ENCODE peak calls at places on chromosomes 13 and 19, in nine cellular contexts. A is uterus, J is adrenal gland, I is suprapubic skin, K is ovary, Z is stomach, U is IMR-90, H is transverse colon, B is body of pancreas. E is an unnamed sample.

GRCh38 chr13:40786568-40786996 is 2.8 kb upstream of the SLC25A15 start:
- DNase-seq in J (no peak), I (peak; percentile 45), H (no peak), A (no peak), B (no peak), U (peak; percentile 61), Z (no peak), K (no peak), E (no peak)

GRCh38 chr19:40217027-40217810 is 965 bp downstream of the TTC9B start:
- DNase-seq in H (peak; percentile 71), B (peak; percentile 78), Z (peak; percentile 65), A (no peak), U (no peak), K (no peak), I (no peak), J (no peak), E (no peak)

GRCh38 chr13:39322836-39323585 is 280.0 kb downstream of the LHFPL6 start:
- DNase-seq in K (no peak), A (no peak), J (no peak), H (no peak), Z (no peak), B (no peak), U (no peak), I (no peak), E (no peak)

GRCh38 chr13:114099191-114099590 is 33.2 kb downstream of the RASA3 start:
- DNase-seq in B (no peak), J (peak; percentile 65), K (peak; percentile 55), H (peak; percentile 60), U (peak; percentile 93), I (peak; percentile 85), A (peak; percentile 72), Z (no peak), E (peak; percentile 91)

GRCh38 chr19:4304509-4305252 is at the start of gene FSD1:
- DNase-seq in U (peak; percentile 40), H (no peak), K (peak; percentile 51), A (no peak), I (no peak), Z (no peak), J (no peak), B (no peak), E (no peak)

GRCh38 chr19:4067396-4068057 is 828 bp upstream of the ZBTB7A start:
- DNase-seq in B (no peak), K (peak; percentile 67), Z (no peak), J (no peak), I (no peak), H (no peak), U (no peak), A (no peak), E (no peak)

GRCh38 chr19:48644839-48645651 is 942 bp downstream of the CA11 start:
- DNase-seq in Z (peak; percentile 83), U (peak; percentile 65), J (peak; percentile 86), B (peak; percentile 80), H (peak; percentile 78), I (no peak), K (peak; percentile 83), A (peak; percentile 89), E (peak; percentile 93)

GRCh38 chr13:46575843-46576242 is 22.9 kb downstream of the LRCH1 start:
- DNase-seq in K (no peak), J (peak; percentile 38), H (no peak), A (no peak), Z (no peak), B (no peak), U (peak; percentile 89), I (no peak), E (no peak)

GRCh38 chr13:110244096-110244830 is 62.7 kb downstream of the COL4A1 start:
- DNase-seq in J (peak; percentile 14), I (no peak), Z (no peak), H (no peak), K (no peak), U (peak; percentile 42), B (no peak), A (peak; percentile 37), E (no peak)

GRCh38 chr13:95607363-95607762 is 37.1 kb downstream of the DZIP1 start:
- DNase-seq in B (no peak), I (no peak), A (no peak), U (peak; percentile 64), Z (no peak), H (no peak), K (no peak), J (no peak), E (no peak)

GRCh38 chr19:10617409-10618121 is 7.8 kb upstream of the SLC44A2 start:
- DNase-seq in Z (no peak), A (no peak), J (no peak), H (no peak), B (no peak), U (peak; percentile 89), I (no peak), K (no peak), E (no peak)

GRCh38 chr13:30696278-30697176 is 38.8 kb upstream of the ALOX5AP start:
- DNase-seq in J (peak; percentile 52), H (peak; percentile 25), K (no peak), I (no peak), Z (no peak), B (no peak), A (no peak), U (peak; percentile 36), E (no peak)

GRCh38 chr13:36981156-36981743 is 17.9 kb downstream of the ALG5 start:
- DNase-seq in K (no peak), Z (no peak), B (no peak), I (no peak), H (no peak), J (no peak), U (peak; percentile 79), A (no peak), E (no peak)

GRCh38 chr19:35276706-35277281 is 5.5 kb upstream of the HAMP start:
- DNase-seq in A (no peak), Z (no peak), K (no peak), J (no peak), H (no peak), I (no peak), U (no peak), B (no peak), E (no peak)

GRCh38 chr13:113936166-113936565 is 37.7 kb downstream of the C13orf46 start:
- DNase-seq in I (no peak), K (peak; percentile 25), H (no peak), J (no peak), U (no peak), A (no peak), B (no peak), Z (no peak), E (peak; percentile 52)

GRCh38 chr13:108807841-108808240 is 178.4 kb downstream of the MYO16 start:
- DNase-seq in I (no peak), Z (no peak), B (no peak), J (no peak), A (no peak), H (no peak), U (peak; percentile 55), K (no peak), E (no peak)

GRCh38 chr19:1822210-1822609 is 10.1 kb upstream of the ATP8B3 start:
- DNase-seq in Z (no peak), B (no peak), J (peak; percentile 75), U (no peak), K (no peak), I (no peak), A (no peak), H (no peak), E (no peak)
- TF ChIP-seq POLR2A in Z (no peak), B (no peak), J (peak; percentile 46), U (no peak), K (no peak), I (no peak), A (no peak), H (no peak), E (no peak)

DNA sequence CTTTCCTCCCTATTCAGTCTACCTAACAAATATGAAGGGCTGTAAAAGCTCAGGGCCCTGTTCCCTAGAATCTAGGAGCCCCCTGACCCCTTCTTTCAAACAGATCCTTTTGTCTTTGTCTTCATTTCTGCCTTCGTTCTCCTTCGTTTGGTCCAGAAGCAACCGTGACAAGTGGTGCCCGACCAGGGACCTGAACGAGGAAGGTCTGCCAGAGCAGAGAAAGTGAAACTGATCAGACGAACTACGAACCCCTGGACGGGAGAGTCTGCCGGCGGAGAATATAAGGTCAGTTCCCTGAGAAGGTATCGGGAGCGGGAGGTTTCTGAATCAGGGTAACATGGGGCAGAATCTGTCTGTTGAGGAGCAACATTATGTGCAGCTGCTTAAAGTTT is 751 bp downstream of the ERVK3-1 start:
- DNase-seq in I (no peak), H (peak; percentile 11), U (no peak), J (no peak), Z (no peak), K (no peak), B (no peak), A (no peak), E (no peak)
- H3K27ac ChIP-seq in I (peak overlapping the region; percentile 86), H (peak overlapping the region; percentile 90), U (no peak overlapping the region), J (peak overlapping the region; percentile 76), Z (peak overlapping the region; percentile 93), K (no peak overlapping the region), B (no peak overlapping the region), A (peak overlapping the region; percentile 74), E (peak overlapping the region; percentile 93)

GRCh38 chr13:45331981-45332830 is 8.8 kb downstream of the TPT1 start:
- DNase-seq in U (peak; percentile 88), H (no peak), J (peak; percentile 73), I (no peak), Z (no peak), K (no peak), A (no peak), B (no peak), E (no peak)
- TF ChIP-seq POLR2A in U (peak; percentile 55), H (no peak), J (no peak), I (no peak), Z (no peak), K (no peak), A (no peak), B (no peak), E (no peak)

GRCh38 chr19:13013649-13014048 is 18.4 kb downstream of the NFIX start:
- DNase-seq in Z (no peak), U (no peak), K (peak; percentile 60), J (no peak), A (no peak), I (no peak), B (no peak), H (no peak), E (no peak)

GRCh38 chr19:13014101-13014920 is 19.0 kb downstream of the NFIX start:
- DNase-seq in J (no peak), A (peak; percentile 59), Z (no peak), B (no peak), I (no peak), U (no peak), K (peak; percentile 78), H (no peak), E (no peak)

GRCh38 chr19:13015361-13016231 is 20.3 kb downstream of the NFIX start:
- DNase-seq in A (peak; percentile 39), I (no peak), K (peak; percentile 50), H (no peak), J (no peak), U (peak; percentile 33), Z (no peak), B (no peak), E (no peak)

GRCh38 chr19:13016245-13016627 is 21.0 kb downstream of the NFIX start:
- DNase-seq in A (no peak), U (no peak), Z (no peak), I (no peak), B (no peak), K (no peak), H (no peak), J (no peak), E (no peak)

DNA sequence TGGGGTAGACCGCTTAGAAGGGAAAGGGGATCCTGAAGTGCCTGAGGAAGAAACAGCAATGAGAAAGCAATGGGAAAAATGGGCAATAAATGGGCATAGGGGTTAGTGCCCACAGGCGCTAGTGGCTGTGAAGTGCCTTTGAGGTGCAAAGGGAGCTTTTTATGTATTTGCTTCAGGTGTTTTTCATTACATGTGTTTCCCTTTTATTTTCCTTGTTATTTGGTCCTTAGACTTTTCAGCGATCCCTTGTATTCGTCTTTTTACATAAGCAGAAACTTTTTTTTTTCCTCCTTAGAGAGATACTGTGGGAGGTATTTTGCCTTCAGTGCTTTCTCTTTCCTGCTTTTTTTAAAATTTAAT is 19.6 kb downstream of the NFIX start:
- DNase-seq in K (no peak), U (no peak), B (no peak), I (no peak), A (no peak), J (no peak), Z (no peak), H (no peak), E (no peak)
- H3K27ac ChIP-seq in K (peak overlapping the region; percentile 89), U (no peak overlapping the region), B (no peak overlapping the region), I (peak overlapping the region; percentile 97), A (peak overlapping the region; percentile 99), J (no peak overlapping the region), Z (peak overlapping the region; percentile 91), H (peak overlapping the region; percentile 87), E (peak overlapping the region; percentile 98)